ENCODE peak calls at places on chromosomes 4 and X, in nine cellular contexts. F is body of pancreas; X is IMR-90; Q is Ammon's horn; U is activated T-cell treated with anti-CD3 and anti-CD28 coated beads for 1 hour; G is iris pigment epithelial cell; R is stimulated activated CD4-positive, alpha-beta T cell treated with anti-CD3 and anti-CD28 coated beads, Interleukin-15, amount 100 ng/mL, for 1 hour; Y is chondrocyte; D is BJ. K is an unnamed sample.

GRCh38 chr4:7649741-7650531 is 215.2 kb upstream of the PSAPL1 start:
- DNase-seq in R (peak), Q (no peak), Y (peak), X (peak), U (peak), D (peak), F (no peak), G (peak), K (no peak)

GRCh38 chr4:82957045-82957444 is 53.6 kb downstream of the LIN54 start:
- DNase-seq in R (no peak), F (no peak), Y (no peak), U (no peak), D (no peak), G (no peak), Q (no peak), X (no peak), K (no peak)

GRCh38 chr4:5378002-5378401 is 326.7 kb downstream of the STK32B start:
- DNase-seq in Q (no peak), X (peak), Y (no peak), R (no peak), G (peak), U (no peak), F (no peak), D (no peak), K (no peak)

GRCh38 chrX:115560978-115561604 is at the start of gene PLS3:
- DNase-seq in Q (peak), G (peak), U (no peak), D (peak), R (no peak), F (peak), X (peak), Y (peak), K (peak)

GRCh38 chrX:14039344-14039743 is 9.7 kb upstream of the GEMIN8 start:
- DNase-seq in F (peak), R (peak), G (peak), X (peak), Y (no peak), Q (peak), U (peak), D (no peak), K (peak)

GRCh38 chr4:154332681-154333421 is 158.7 kb downstream of the DCHS2 start:
- DNase-seq in G (peak), R (no peak), Y (no peak), U (peak), Q (peak), D (no peak), X (peak), F (peak), K (peak)

GRCh38 chr4:75916091-75916661 is 13.9 kb upstream of the PPEF2 start:
- DNase-seq in R (no peak), X (peak), Y (no peak), G (peak), Q (peak), D (no peak), U (no peak), F (peak), K (peak)

GRCh38 chrX:134172588-134173259 is 64.3 kb upstream of the CCDC160 start:
- DNase-seq in U (peak), R (no peak), X (no peak), Y (no peak), D (no peak), G (no peak), F (peak), Q (no peak), K (peak)

GRCh38 chrX:68978211-68978780 is 149.5 kb downstream of the EFNB1 start:
- DNase-seq in F (peak), Q (no peak), X (peak), G (peak), Y (no peak), U (no peak), D (no peak), R (no peak), K (no peak)

GRCh38 chr4:43402393-43402792 is 509.9 kb downstream of the GRXCR1 start:
- DNase-seq in F (no peak), U (no peak), G (no peak), R (no peak), Y (no peak), X (no peak), Q (no peak), D (no peak), K (no peak)

GRCh38 chrX:22999696-23000223 is at the start of gene DDX53:
- DNase-seq in R (no peak), Q (no peak), D (no peak), X (no peak), Y (no peak), U (no peak), F (no peak), G (no peak), K (no peak)

GRCh38 chrX:24696241-24696640 is 2.5 kb downstream of the POLA1 start:
- DNase-seq in Q (no peak), F (no peak), X (no peak), D (no peak), R (no peak), U (no peak), G (peak), Y (no peak), K (no peak)

GRCh38 chr4:39823193-39823592 is 125.3 kb downstream of the UBE2K start:
- DNase-seq in U (no peak), X (peak), D (peak), R (no peak), F (no peak), G (peak), Y (no peak), Q (no peak), K (no peak)

GRCh38 chr4:152045781-152046571 is 285.2 kb upstream of the GATB start:
- DNase-seq in G (no peak), D (no peak), U (peak), F (peak), Y (no peak), X (no peak), R (no peak), Q (no peak), K (peak)

GRCh38 chr4:84171871-84172270 is 327.2 kb downstream of the NKX6-1 start:
- DNase-seq in R (no peak), U (no peak), F (no peak), G (no peak), Y (no peak), Q (no peak), D (no peak), X (no peak), K (no peak)

GRCh38 chr4:55553442-55553841 is 6.7 kb upstream of the CLOCK start:
- DNase-seq in F (no peak), D (peak), Y (no peak), Q (peak), X (no peak), U (no peak), G (peak), R (no peak), K (no peak)

GRCh38 chr4:27154706-27155105 is 294.1 kb downstream of the STIM2 start:
- DNase-seq in Q (no peak), Y (no peak), U (no peak), R (no peak), G (peak), D (peak), X (peak), F (no peak), K (no peak)

GRCh38 chr4:15888515-15888914 is 50.0 kb downstream of the FGFBP1 start:
- DNase-seq in D (no peak), Y (no peak), F (no peak), R (no peak), X (peak), U (no peak), G (peak), Q (peak), K (no peak)

GRCh38 chr4:141761926-141762325 is 125.5 kb downstream of the IL15 start:
- DNase-seq in F (no peak), Y (no peak), R (no peak), D (no peak), X (no peak), G (no peak), Q (no peak), U (no peak), K (no peak)